ENCODE peak calls at places on chromosomes 12 and 14, in four cellular contexts. N is AML-193, L is T-helper 17 cell, B is HS-5. O is an unnamed sample.

GRCh38 chr12:119148049-119148448 is 30.7 kb upstream of the HSPB8 start:
- DNase-seq in N (no peak), L (no peak), B (no peak), O (no peak)

GRCh38 chr12:43676183-43676813 is 82.3 kb downstream of the PUS7L start:
- DNase-seq in N (peak; percentile 51), L (no peak), B (no peak), O (no peak)

GRCh38 chr12:90407841-90408240 is 547.1 kb downstream of the CCER1 start:
- DNase-seq in N (no peak), L (no peak), B (no peak), O (no peak)

GRCh38 chr14:105581551-105582341 is 55.4 kb downstream of the TMEM121 start:
- DNase-seq in N (no peak), L (peak; percentile 2), B (no peak), O (no peak)

GRCh38 chr12:59459966-59460365 is 135.9 kb upstream of the SLC16A7 start:
- DNase-seq in N (no peak), L (no peak), B (peak; percentile 47), O (no peak)

GRCh38 chr12:128617304-128617833 is 206.4 kb downstream of the SLC15A4 start:
- DNase-seq in N (no peak), L (no peak), B (no peak), O (no peak)

GRCh38 chr12:93857279-93857894 is 180.2 kb downstream of the CRADD start:
- DNase-seq in N (no peak), L (no peak), B (peak; percentile 64), O (no peak)

GRCh38 chr14:55604467-55604866 is 24.5 kb downstream of the KTN1 start:
- DNase-seq in N (no peak), L (no peak), B (no peak), O (no peak)

GRCh38 chr14:74955229-74955999 is at the start of gene PGF:
- DNase-seq in N (no peak), L (peak; percentile 37), B (no peak), O (peak; percentile 8)

GRCh38 chr14:97975960-97976359 is 1178.8 kb downstream of the VRK1 start:
- DNase-seq in N (no peak), L (no peak), B (no peak), O (no peak)

GRCh38 chr12:22858849-22859569 is 234.0 kb downstream of the ETNK1 start:
- DNase-seq in N (no peak), L (no peak), B (peak; percentile 8), O (no peak)

GRCh38 chr12:124531281-124531745 is 36.1 kb downstream of the NCOR2 start:
- DNase-seq in N (no peak), L (no peak), B (no peak), O (no peak)

GRCh38 chr12:106315523-106315922 is 13.0 kb downstream of the TCP11L2 start:
- DNase-seq in N (no peak), L (no peak), B (no peak), O (no peak)

GRCh38 chr12:42921741-42922511 is 332.4 kb upstream of the PRICKLE1 start:
- DNase-seq in N (no peak), L (no peak), B (no peak), O (no peak)

GRCh38 chr12:128818065-128819022 is 5.4 kb downstream of the SLC15A4 start:
- DNase-seq in N (no peak), L (no peak), B (no peak), O (no peak)

GRCh38 chr12:6570264-6570887 is 2.3 kb upstream of the NOP2 start:
- DNase-seq in N (peak; percentile 15), L (no peak), B (no peak), O (no peak)

GRCh38 chr12:110689002-110689600 is at the start of gene HVCN1:
- DNase-seq in N (no peak), L (peak; percentile 29), B (no peak), O (peak; percentile 14)

GRCh38 chr12:132710422-132711168 is at the start of gene PGAM5:
- DNase-seq in N (peak; percentile 62), L (peak; percentile 95), B (peak; percentile 31), O (peak; percentile 92)

GRCh38 chr12:78198896-78199295 is 368.2 kb downstream of the NAV3 start:
- DNase-seq in N (no peak), L (no peak), B (no peak), O (no peak)

GRCh38 chr14:50047274-50047676 is 69.1 kb downstream of the VCPKMT start:
- DNase-seq in N (peak; percentile 5), L (no peak), B (no peak), O (no peak)